ENCODE peak calls at places on chromosomes 5 and 9, in six cellular contexts. B, J, U, V, W and C are unnamed samples.
A peak's percentile ranks its signal among the peaks of the same experiment; 100 is the strongest.

GRCh38 chr9:14524881-14525515 is 168.2 kb downstream of the ZDHHC21 start:
- DNase-seq in J (no peak), U (no peak), B (no peak), W (no peak), V (no peak), C (no peak)

GRCh38 chr9:14051459-14051858 is 262.5 kb downstream of the NFIB start:
- DNase-seq in J (no peak), U (no peak), V (no peak), W (no peak), B (peak; percentile 37), C (no peak)

GRCh38 chr5:15234366-15234765 is 265.6 kb upstream of the FBXL7 start:
- DNase-seq in V (no peak), B (no peak), W (no peak), J (no peak), U (no peak), C (no peak)

GRCh38 chr9:19409406-19410194 is 791 bp downstream of the ACER2 start:
- DNase-seq in U (peak; percentile 49), B (peak; percentile 43), W (peak; percentile 34), V (peak; percentile 34), J (peak; percentile 35), C (peak; percentile 50)

GRCh38 chr9:124264812-124265211 is 7.1 kb downstream of the NEK6 start:
- DNase-seq in U (no peak), J (no peak), W (peak; percentile 69), V (no peak), B (no peak), C (no peak)

GRCh38 chr5:78751872-78752271 is 103.3 kb upstream of the LHFPL2 start:
- DNase-seq in B (no peak), U (no peak), V (no peak), J (no peak), W (no peak), C (no peak)

GRCh38 chr9:34431661-34432060 is 26.7 kb downstream of the FAM219A start:
- DNase-seq in B (no peak), V (no peak), W (no peak), J (no peak), U (no peak), C (peak; percentile 13)

GRCh38 chr9:114214181-114214580 is 58.8 kb downstream of the COL27A1 start:
- DNase-seq in W (peak; percentile 29), B (peak; percentile 41), U (no peak), V (peak; percentile 42), J (no peak), C (peak; percentile 8)

GRCh38 chr9:130239741-130240241 is 25.8 kb upstream of the HMCN2 start:
- DNase-seq in U (no peak), B (no peak), J (no peak), V (no peak), W (no peak), C (peak; percentile 71)

GRCh38 chr5:79318935-79319614 is 83.1 kb downstream of the JMY start:
- DNase-seq in W (no peak), U (no peak), J (peak; percentile 72), B (peak; percentile 14), V (no peak), C (no peak)

GRCh38 chr5:175133185-175133584 is 310.8 kb downstream of the DRD1 start:
- DNase-seq in J (peak; percentile 16), U (no peak), B (no peak), W (no peak), V (no peak), C (no peak)

GRCh38 chr9:131925677-131926076 is 154.0 kb downstream of the MED27 start:
- DNase-seq in B (no peak), W (no peak), U (no peak), J (no peak), V (no peak), C (no peak)

GRCh38 chr5:133552925-133553525 is 59.3 kb downstream of the FSTL4 start:
- DNase-seq in U (no peak), J (peak; percentile 61), V (no peak), W (peak; percentile 46), B (peak; percentile 55), C (peak; percentile 51)

GRCh38 chr9:115978739-115979138 is 174.9 kb upstream of the PAPPA start:
- DNase-seq in V (no peak), J (peak; percentile 57), U (no peak), W (no peak), B (peak; percentile 5), C (no peak)

GRCh38 chr9:95974389-95974788 is 98.9 kb downstream of the ERCC6L2 start:
- DNase-seq in J (no peak), W (no peak), U (no peak), V (no peak), B (no peak), C (no peak)

GRCh38 chr5:170960567-170960966 is 98.7 kb downstream of the RANBP17 start:
- DNase-seq in J (no peak), B (no peak), U (no peak), W (no peak), V (no peak), C (no peak)

GRCh38 chr9:131483319-131484050 is 19.2 kb upstream of the POMT1 start:
- DNase-seq in J (no peak), V (no peak), W (peak; percentile 81), B (no peak), U (no peak), C (no peak)

GRCh38 chr5:177539411-177539810 is 15.0 kb downstream of the FAM193B start:
- DNase-seq in V (no peak), J (no peak), B (no peak), U (no peak), W (no peak), C (no peak)

GRCh38 chr5:167816354-167816753 is 475.1 kb upstream of the WWC1 start:
- DNase-seq in W (no peak), U (no peak), V (no peak), B (no peak), J (no peak), C (no peak)

GRCh38 chr5:83249156-83249555 is 171.8 kb downstream of the XRCC4 start:
- DNase-seq in W (no peak), B (no peak), J (no peak), U (no peak), V (no peak), C (no peak)

GRCh38 chr5:145176041-145176440 is 659.1 kb downstream of the PRELID2 start:
- DNase-seq in W (no peak), B (no peak), V (no peak), J (no peak), U (no peak), C (no peak)

GRCh38 chr5:136408996-136409395 is 43.7 kb upstream of the TRPC7 start:
- DNase-seq in W (no peak), B (no peak), V (no peak), U (no peak), J (no peak), C (no peak)
- TF ChIP-seq POLR2A in W (no peak), B (no peak), V (no peak), U (no peak), J (no peak), C (no peak)

DNA sequence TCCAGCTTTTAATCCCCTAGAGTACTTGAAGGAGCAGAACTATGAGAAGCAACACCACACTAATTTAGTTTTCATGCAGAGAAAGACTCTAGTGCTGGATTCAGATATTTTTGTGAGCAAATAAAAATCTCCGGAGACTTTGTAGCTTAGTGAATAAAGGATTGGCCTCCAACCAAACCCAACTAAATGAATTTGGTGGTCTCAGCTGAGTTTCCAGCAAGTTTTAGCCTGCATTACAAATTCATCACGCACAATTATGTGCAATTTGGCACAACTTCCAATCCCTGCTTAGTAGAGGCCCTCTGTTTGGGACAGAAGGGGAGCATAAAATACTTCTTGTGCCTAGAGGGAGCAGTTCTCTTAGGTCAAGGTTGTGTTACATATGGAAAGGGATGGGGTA is 112.3 kb upstream of the ADAMTSL1 start:
- DNase-seq in W (no peak), J (no peak), U (no peak), B (no peak), V (no peak), C (no peak)
- H3K4me1 ChIP-seq in W (no peaks in the 10 kb centered on the region), J (no peaks in the 10 kb centered on the region), U (no peaks in the 10 kb centered on the region), B (peaks cover 31% of the 10 kb centered on the region), V (no peaks in the 10 kb centered on the region), C (peaks cover 7% of the 10 kb centered on the region)

GRCh38 chr9:117412841-117413240 is 2.0 kb downstream of the ASTN2 start:
- DNase-seq in J (no peak), V (no peak), B (no peak), W (peak; percentile 14), U (no peak), C (no peak)

GRCh38 chr9:117414906-117415583 is at the start of gene ASTN2:
- DNase-seq in V (no peak), W (peak; percentile 61), U (no peak), J (no peak), B (no peak), C (peak; percentile 13)

GRCh38 chr9:117414220-117414905 is 494 bp downstream of the ASTN2 start:
- DNase-seq in B (no peak), V (no peak), W (peak; percentile 21), U (no peak), J (peak; percentile 39), C (peak; percentile 27)

GRCh38 chr9:117412006-117412715 is 2.7 kb downstream of the ASTN2 start:
- DNase-seq in J (no peak), W (peak; percentile 38), V (no peak), B (no peak), U (no peak), C (no peak)

GRCh38 chr9:117413346-117414219 is 1.3 kb downstream of the ASTN2 start:
- DNase-seq in J (no peak), U (no peak), W (peak; percentile 39), V (no peak), B (no peak), C (no peak)
- TF ChIP-seq CTCF in J (no peak), U (no peak), W (peak; percentile 26), V (no peak), B (no peak), C (no peak)

DNA sequence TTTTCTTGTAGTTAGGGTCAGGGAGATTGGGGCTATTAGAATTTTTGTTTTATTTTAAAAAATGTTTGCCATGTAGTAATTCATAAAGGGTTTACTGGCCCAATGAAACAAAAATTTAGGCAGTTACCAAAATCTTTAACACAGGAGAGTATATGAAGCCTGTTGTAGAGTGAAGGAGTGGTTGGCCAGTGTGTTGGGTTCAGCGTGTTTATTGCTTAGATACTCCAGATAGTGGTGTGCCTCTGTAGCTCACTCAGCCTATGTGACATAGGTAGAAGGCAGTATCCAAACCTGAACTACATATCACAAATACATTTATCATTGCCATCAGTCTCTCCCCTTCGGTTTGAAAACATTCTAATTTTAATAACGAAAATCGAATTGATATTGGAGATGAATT is 1.2 kb downstream of the TEK start:
- DNase-seq in U (no peak), J (no peak), B (peak; percentile 65), V (no peak), W (no peak), C (no peak)
- TF ChIP-seq POLR2A in U (no peak), J (no peak), B (no peak), V (no peak), W (no peak), C (no peak)

GRCh38 chr9:104868303-104868686 is 59.7 kb downstream of the ABCA1 start:
- DNase-seq in U (no peak), W (no peak), J (no peak), B (no peak), V (no peak), C (peak; percentile 78)
- H3K4me1 ChIP-seq in U (peaks cover 32% of the 10 kb centered on the region), W (peaks cover 4% of the 10 kb centered on the region), J (peaks cover 58% of the 10 kb centered on the region), B (peaks cover 32% of the 10 kb centered on the region), V (peaks cover 23% of the 10 kb centered on the region), C (peaks cover 27% of the 10 kb centered on the region)

DNA sequence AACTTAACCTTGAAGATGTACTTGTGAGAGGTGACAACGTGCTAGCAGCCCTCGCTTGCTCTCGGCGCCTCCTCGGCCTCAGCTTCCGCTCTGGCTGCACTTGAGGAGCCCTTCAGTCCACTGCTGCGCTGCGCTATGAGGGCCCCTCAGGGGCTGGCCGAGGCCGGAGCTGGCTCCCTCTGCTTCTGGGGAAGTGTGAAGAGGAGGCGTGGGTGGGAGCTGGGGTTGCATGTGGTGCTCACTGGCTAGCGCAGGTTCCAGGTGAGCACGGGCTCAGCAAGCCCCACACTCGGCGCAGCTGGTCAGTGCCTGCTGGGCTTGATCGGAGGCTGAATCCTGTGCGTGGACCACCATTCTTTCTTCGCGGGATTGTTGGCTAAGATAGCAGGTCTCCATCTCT is 166.1 kb downstream of the MRPS30 start:
- DNase-seq in W (no peak), J (no peak), U (no peak), V (no peak), B (no peak), C (no peak)
- TF ChIP-seq CTCF in W (no peak), J (no peak), U (no peak), V (no peak), B (no peak), C (no peak)